ENCODE peak calls at places on chromosomes 16 and 17, in ten cellular contexts. S is tibial artery; D is NCI-H82; J is T-cell; Q is NCI-H345; N is heart left ventricle; C is stimulated activated CD4-positive, alpha-beta T cell treated with anti-CD3 and anti-CD28 coated beads, TNF-alpha, amount 100 ng/mL, for 48 hours; R is ovary; H is heart right ventricle; L is GM13977. K is an unnamed sample.

GRCh38 chr16:69555437-69555836 is 10.3 kb upstream of the NFAT5 start:
- DNase-seq in D (no peak), Q (no peak), S (no peak), J (no peak), L (no peak), R (no peak), C (no peak), H (no peak), N (no peak), K (no peak)

GRCh38 chr16:969508-970378 is 1.0 kb downstream of the LMF1 start:
- DNase-seq in N (no peak), S (no peak), R (peak; percentile 60), C (no peak), Q (no peak), L (peak; percentile 68), J (no peak), D (no peak), H (peak; percentile 44), K (no peak)

GRCh38 chr16:82280867-82281266 is 110.8 kb upstream of the MPHOSPH6 start:
- DNase-seq in Q (no peak), N (no peak), D (no peak), C (no peak), S (no peak), L (no peak), R (no peak), H (no peak), J (no peak), K (no peak)

GRCh38 chr17:2435852-2436251 is 35.0 kb upstream of the MNT start:
- DNase-seq in H (no peak), S (no peak), L (no peak), Q (peak; percentile 93), C (no peak), N (no peak), J (no peak), R (no peak), D (no peak), K (no peak)

GRCh38 chr17:15279011-15279477 is 13.9 kb upstream of the PMP22 start:
- DNase-seq in R (no peak), L (no peak), N (no peak), J (no peak), D (no peak), S (no peak), C (no peak), H (no peak), Q (no peak), K (no peak)

GRCh38 chr17:40827746-40828453 is 5.5 kb upstream of the KRT10 start:
- DNase-seq in J (no peak), N (no peak), H (no peak), L (no peak), Q (no peak), S (peak; percentile 43), D (peak; percentile 20), C (no peak), R (no peak), K (peak; percentile 14)

GRCh38 chr16:35011-35775 is 18.2 kb downstream of the POLR3K start:
- DNase-seq in N (peak; percentile 53), J (no peak), C (no peak), H (no peak), L (no peak), Q (no peak), R (no peak), S (no peak), D (no peak), K (no peak)

GRCh38 chr17:27551701-27552466 is 79.1 kb upstream of the LGALS9 start:
- DNase-seq in C (no peak), J (no peak), D (no peak), L (no peak), R (no peak), Q (no peak), N (no peak), H (no peak), S (no peak), K (no peak)

GRCh38 chr16:66266436-66267286 is 99.8 kb upstream of the CDH5 start:
- DNase-seq in H (peak; percentile 67), S (peak; percentile 78), C (no peak), L (no peak), D (no peak), J (no peak), R (peak; percentile 76), Q (no peak), N (peak; percentile 84), K (no peak)

GRCh38 chr17:48592097-48592496 is 1.5 kb downstream of the HOXB5 start:
- DNase-seq in L (no peak), D (no peak), Q (peak; percentile 40), J (no peak), N (no peak), C (no peak), S (no peak), H (no peak), R (no peak), K (no peak)

GRCh38 chr17:78316867-78317816 is 42.7 kb downstream of the SOCS3 start:
- DNase-seq in R (no peak), D (peak; percentile 41), C (no peak), J (no peak), N (no peak), Q (no peak), H (no peak), L (peak; percentile 67), S (no peak), K (no peak)

GRCh38 chr16:47460301-47460754 is 535 bp downstream of the ITFG1 start:
- DNase-seq in N (no peak), Q (no peak), R (no peak), D (peak; percentile 20), J (no peak), C (no peak), H (no peak), L (no peak), S (peak; percentile 20), K (no peak)

GRCh38 chr16:88297178-88297720 is 85.5 kb upstream of the ZNF469 start:
- DNase-seq in C (no peak), N (peak; percentile 37), J (no peak), D (no peak), R (no peak), S (no peak), Q (no peak), L (no peak), H (no peak), K (no peak)

K was measured in activated CD4-positive, alpha-beta T cell treated with anti-CD3 and anti-CD28 coated beads for 48 hours.